ENCODE peak calls at places on chromosomes 3 and 15, in ten cellular contexts. Y, C, F, D, K, B, Z, N, I and G are unnamed samples.

GRCh38 chr15:80151576-80151975 is 1.2 kb upstream of the FAH start:
- DNase-seq in K (no peak), N (no peak), C (no peak), Z (no peak), D (no peak), Y (no peak), F (no peak), I (no peak), B (no peak), G (no peak)

GRCh38 chr15:60426870-60427528 is 29.2 kb upstream of the ANXA2 start:
- DNase-seq in D (no peak), Z (peak), Y (no peak), I (no peak), N (no peak), K (no peak), F (no peak), B (no peak), C (no peak), G (no peak)

GRCh38 chr3:13536832-13537231 is 12.1 kb upstream of the FBLN2 start:
- DNase-seq in K (no peak), B (no peak), C (no peak), Z (no peak), D (no peak), I (no peak), F (no peak), Y (no peak), N (no peak), G (no peak)

GRCh38 chr3:108092556-108092955 is 1.7 kb upstream of the CD47 start:
- DNase-seq in F (no peak), Z (no peak), C (no peak), B (no peak), N (no peak), D (no peak), K (no peak), I (no peak), Y (no peak), G (no peak)

GRCh38 chr3:195102609-195103467 is 168.1 kb downstream of the XXYLT1 start:
- DNase-seq in F (no peak), D (no peak), K (no peak), B (no peak), Z (peak), Y (no peak), I (peak), C (no peak), N (peak), G (no peak)

GRCh38 chr3:115494826-115495225 is 128.5 kb upstream of the GAP43 start:
- DNase-seq in B (no peak), I (no peak), N (no peak), C (no peak), Z (no peak), F (no peak), K (no peak), D (no peak), Y (no peak), G (no peak)

GRCh38 chr3:32644380-32644779 is 40.6 kb upstream of the CNOT10 start:
- DNase-seq in B (no peak), Y (no peak), D (no peak), N (no peak), K (no peak), I (no peak), C (no peak), Z (no peak), F (no peak), G (no peak)

GRCh38 chr15:89964555-89964954 is 36.6 kb upstream of the ZNF710 start:
- DNase-seq in Y (no peak), D (no peak), K (no peak), F (no peak), I (no peak), C (no peak), Z (no peak), B (no peak), N (no peak), G (no peak)

GRCh38 chr15:51162865-51163762 is 68.4 kb upstream of the TNFAIP8L3 start:
- DNase-seq in Y (no peak), Z (peak), F (peak), C (peak), D (peak), K (peak), B (peak), I (peak), N (peak), G (no peak)

GRCh38 chr15:40859206-40859851 is 14.7 kb downstream of the RHOV start:
- DNase-seq in K (peak), I (peak), D (peak), Y (no peak), F (peak), N (no peak), B (peak), Z (peak), C (peak), G (peak)

GRCh38 chr3:72446406-72447058 is 401.7 kb downstream of the SHQ1 start:
- DNase-seq in I (no peak), Z (peak), C (no peak), F (no peak), D (no peak), B (peak), N (peak), K (no peak), Y (no peak), G (peak)

GRCh38 chr3:188533172-188533571 is 379.2 kb downstream of the LPP start:
- DNase-seq in C (no peak), B (no peak), Z (no peak), D (no peak), K (no peak), I (no peak), F (no peak), Y (no peak), N (no peak), G (no peak)

GRCh38 chr15:52822475-52822874 is 32.3 kb upstream of the ONECUT1 start:
- DNase-seq in Y (no peak), Z (no peak), D (no peak), B (no peak), I (no peak), K (no peak), N (no peak), C (no peak), F (no peak), G (no peak)

GRCh38 chr3:161149529-161149928 is 44.4 kb upstream of the B3GALNT1 start:
- DNase-seq in C (no peak), Z (peak), B (no peak), F (no peak), D (no peak), Y (no peak), K (no peak), N (no peak), I (no peak), G (no peak)

GRCh38 chr3:141477224-141477623 is 9.6 kb upstream of the RASA2 start:
- DNase-seq in D (no peak), C (no peak), Y (no peak), F (no peak), N (no peak), B (no peak), K (no peak), Z (peak), I (peak), G (no peak)

GRCh38 chr15:38002883-38003477 is 68.5 kb downstream of the TMCO5A start:
- DNase-seq in N (peak), D (peak), Z (peak), F (no peak), Y (no peak), C (peak), B (no peak), I (peak), K (peak), G (no peak)

GRCh38 chr3:59425942-59426341 is 376.1 kb upstream of the CFAP20DC start:
- DNase-seq in B (peak), C (no peak), K (peak), F (no peak), D (no peak), Z (no peak), N (no peak), Y (no peak), I (no peak), G (no peak)

GRCh38 chr3:36648241-36649034 is 115.9 kb downstream of the DCLK3 start:
- DNase-seq in C (peak), N (peak), B (no peak), Z (peak), I (peak), F (no peak), Y (no peak), D (no peak), K (no peak), G (no peak)

GRCh38 chr3:117184574-117184973 is 475.0 kb downstream of the TUSC7 start:
- DNase-seq in Z (no peak), C (no peak), I (no peak), K (no peak), N (peak), B (no peak), Y (no peak), F (no peak), D (no peak), G (no peak)

GRCh38 chr15:75031773-75032302 is 8.4 kb downstream of the PPCDC start:
- DNase-seq in F (no peak), Z (no peak), Y (no peak), I (no peak), K (no peak), B (no peak), D (no peak), N (no peak), C (peak), G (no peak)

GRCh38 chr3:57545636-57546268 is 1.6 kb upstream of the DNAH12 start:
- DNase-seq in N (no peak), K (no peak), C (no peak), I (no peak), Y (no peak), F (no peak), D (no peak), B (no peak), Z (no peak), G (no peak)

GRCh38 chr3:133989931-133990702 is 39.6 kb downstream of the SLCO2A1 start:
- DNase-seq in D (no peak), Y (no peak), N (no peak), B (no peak), C (no peak), Z (no peak), F (no peak), K (no peak), I (no peak), G (no peak)

GRCh38 chr15:51386486-51386885 is 45.0 kb downstream of the GLDN start:
- DNase-seq in B (no peak), Y (no peak), N (no peak), K (no peak), F (no peak), D (no peak), I (no peak), C (no peak), Z (no peak), G (no peak)

GRCh38 chr3:129441782-129442181 is 1.8 kb downstream of the IFT122 start:
- DNase-seq in I (no peak), B (no peak), F (no peak), D (no peak), Z (peak), C (no peak), K (no peak), N (no peak), Y (no peak), G (no peak)

GRCh38 chr3:165797551-165797950 is 39.7 kb downstream of the BCHE start:
- DNase-seq in C (no peak), K (no peak), Y (no peak), Z (no peak), I (no peak), F (no peak), N (no peak), D (no peak), B (no peak), G (no peak)

GRCh38 chr3:33170531-33170930 is 48.1 kb downstream of the SUSD5 start:
- DNase-seq in B (no peak), N (no peak), K (no peak), Z (no peak), I (no peak), C (no peak), D (no peak), F (no peak), Y (no peak), G (no peak)

GRCh38 chr3:54960736-54961135 is 32.9 kb upstream of the LRTM1 start:
- DNase-seq in Z (no peak), D (no peak), Y (no peak), C (no peak), B (no peak), K (no peak), I (no peak), N (no peak), F (no peak), G (no peak)

GRCh38 chr3:69890094-69890493 is 109.4 kb upstream of the SAMMSON start:
- DNase-seq in Y (no peak), B (no peak), F (no peak), D (no peak), C (no peak), I (no peak), K (no peak), N (no peak), Z (no peak), G (no peak)

GRCh38 chr15:80580107-80580506 is 115.0 kb upstream of the ABHD17C start:
- DNase-seq in B (no peak), Y (no peak), I (no peak), N (no peak), C (no peak), K (no peak), Z (no peak), D (no peak), F (no peak), G (no peak)

GRCh38 chr15:23690450-23690852 is 3.3 kb upstream of the NDN start:
- DNase-seq in D (peak), Z (peak), Y (no peak), I (peak), F (peak), N (no peak), B (no peak), K (no peak), C (peak), G (peak)

GRCh38 chr15:27449940-27450339 is 479.0 kb downstream of the GABRG3 start:
- DNase-seq in F (no peak), C (no peak), K (no peak), D (no peak), Z (no peak), I (no peak), N (no peak), Y (no peak), B (no peak), G (no peak)